ENCODE peak calls at places on chromosomes 3 and 15, in seven cellular contexts. E is ecto neural progenitor cell, B is cardiac fibroblast, F is tibial nerve, U is MG63, D is lung, S is MCF 10A. V is an unnamed sample.

GRCh38 chr3:58564054-58564453 is 13.1 kb downstream of the FAM107A start:
- DNase-seq in F (no peak), D (no peak), S (no peak), U (no peak), B (no peak), E (no peak), V (no peak)

GRCh38 chr3:152200476-152201422 is 68.0 kb upstream of the MBNL1 start:
- DNase-seq in U (no peak), E (no peak), S (no peak), D (no peak), F (no peak), B (no peak), V (peak; percentile 45)

GRCh38 chr3:19644405-19644804 is 289.6 kb downstream of the EFHB start:
- DNase-seq in B (no peak), S (no peak), D (no peak), U (no peak), F (no peak), E (no peak), V (peak; percentile 13)

GRCh38 chr15:26129852-26130251 is 266.7 kb upstream of the ATP10A start:
- DNase-seq in U (no peak), E (no peak), S (no peak), F (no peak), D (no peak), B (no peak), V (no peak)

GRCh38 chr3:69915726-69916125 is 83.8 kb upstream of the SAMMSON start:
- DNase-seq in E (no peak), S (no peak), U (no peak), F (no peak), B (no peak), D (no peak), V (no peak)

GRCh38 chr15:48680841-48681240 is 35.3 kb upstream of the FBN1 start:
- DNase-seq in B (peak; percentile 96), E (no peak), U (no peak), S (peak; percentile 60), F (no peak), D (no peak), V (no peak)

GRCh38 chr3:180036678-180037455 is at the start of gene PEX5L:
- DNase-seq in D (no peak), F (no peak), E (peak; percentile 89), B (peak; percentile 48), U (peak; percentile 72), S (peak; percentile 25), V (no peak)

GRCh38 chr3:170997966-170998913 is 28.3 kb downstream of the SLC2A2 start:
- DNase-seq in F (no peak), E (no peak), D (no peak), U (peak; percentile 59), B (peak; percentile 65), S (no peak), V (no peak)

GRCh38 chr3:128618398-128618726 is 32.3 kb downstream of the RPN1 start:
- DNase-seq in S (no peak), F (no peak), E (no peak), U (no peak), B (no peak), D (no peak), V (no peak)

GRCh38 chr3:187684880-187685279 is 14.7 kb upstream of the SST start:
- DNase-seq in S (no peak), D (no peak), U (no peak), B (peak; percentile 33), E (no peak), F (no peak), V (no peak)

GRCh38 chr3:52339612-52340011 is 23.5 kb downstream of the DNAH1 start:
- DNase-seq in S (peak; percentile 83), B (peak; percentile 93), F (no peak), U (peak; percentile 7), D (no peak), E (no peak), V (peak; percentile 84)

GRCh38 chr3:56955551-56956131 is 104.8 kb upstream of the SPATA12 start:
- DNase-seq in E (no peak), B (no peak), D (no peak), U (no peak), F (no peak), S (no peak), V (no peak)

GRCh38 chr3:170734737-170735070 is 135.3 kb downstream of the RPL22L1 start:
- DNase-seq in B (no peak), S (no peak), D (no peak), E (no peak), U (no peak), F (no peak), V (no peak)

GRCh38 chr3:48411606-48412374 is 18.1 kb downstream of the PLXNB1 start:
- DNase-seq in B (no peak), D (no peak), F (peak; percentile 4), S (no peak), E (no peak), U (no peak), V (no peak)

V was measured in OCI-LY7.